ENCODE peak calls at places on chromosomes 11 and 22, in four cellular contexts. T is LHCN-M2, M is tibial artery, E is small intestine. C is an unnamed sample.

GRCh38 chr22:27420186-27420816 is 381.3 kb downstream of the MN1 start:
- DNase-seq in T (no peak), M (no peak), E (no peak), C (no peak)

GRCh38 chr11:132352497-132352896 is 982.1 kb downstream of the NTM start:
- DNase-seq in T (no peak), M (no peak), E (no peak), C (no peak)

GRCh38 chr11:102026217-102026616 is 21.0 kb upstream of the CFAP300 start:
- DNase-seq in T (no peak), M (no peak), E (peak), C (no peak)

GRCh38 chr22:49418341-49418894 is 409.3 kb downstream of the BRD1 start:
- DNase-seq in T (no peak), M (peak), E (no peak), C (no peak)

GRCh38 chr22:46057762-46058420 is 80.9 kb upstream of the WNT7B start:
- DNase-seq in T (peak), M (peak), E (peak), C (peak)

GRCh38 chr22:41417622-41418390 is 28.8 kb downstream of the TOB2 start:
- DNase-seq in T (peak), M (peak), E (peak), C (peak)

GRCh38 chr22:31039393-31039792 is 41.7 kb upstream of the SMTN start:
- DNase-seq in T (no peak), M (no peak), E (no peak), C (peak)

GRCh38 chr11:13963949-13964770 is 1.6 kb downstream of the SPON1 start:
- DNase-seq in T (no peak), M (peak), E (peak), C (no peak)

GRCh38 chr22:39686178-39686620 is 115.6 kb downstream of the CACNA1I start:
- DNase-seq in T (no peak), M (no peak), E (no peak), C (no peak)

GRCh38 chr11:47881145-47881544 is 33.0 kb upstream of the NUP160 start:
- DNase-seq in T (no peak), M (peak), E (no peak), C (no peak)

GRCh38 chr11:115338476-115338875 is 165.7 kb downstream of the CADM1 start:
- DNase-seq in T (no peak), M (no peak), E (no peak), C (no peak)

GRCh38 chr22:29093030-29093429 is 20.2 kb downstream of the KREMEN1 start:
- DNase-seq in T (no peak), M (no peak), E (no peak), C (no peak)

C was measured in sciatic nerve.